ENCODE peak calls at places on chromosome 1, in five cellular contexts. R is fibroblast of mammary gland, P is A549, B is body of pancreas, G is adrenal gland. J is an unnamed sample.

GRCh38 chr1:84617349-84617748 is 43.1 kb upstream of the CTBS start:
- DNase-seq in G (no peak), R (no peak), B (no peak), P (no peak), J (no peak)

GRCh38 chr1:166133276-166133841 is 33.4 kb downstream of the FAM78B start:
- DNase-seq in G (no peak), B (no peak), P (peak), R (peak), J (no peak)

GRCh38 chr1:63557365-63557987 is 34.2 kb downstream of the EFCAB7 start:
- DNase-seq in R (peak), B (peak), G (peak), P (peak), J (no peak)

GRCh38 chr1:30232288-30232899 is 491.0 kb downstream of the MATN1 start:
- DNase-seq in G (no peak), P (peak), B (no peak), R (peak), J (no peak)

GRCh38 chr1:114259517-114260160 is 106.0 kb upstream of the SYT6 start:
- DNase-seq in G (no peak), B (no peak), R (no peak), P (no peak), J (no peak)

GRCh38 chr1:20479840-20480239 is 6.2 kb downstream of the CAMK2N1 start:
- DNase-seq in R (no peak), G (no peak), P (no peak), B (no peak), J (no peak)

GRCh38 chr1:101051688-101052638 is 26.4 kb upstream of the DPH5 start:
- DNase-seq in G (no peak), R (no peak), P (no peak), B (no peak), J (no peak)

GRCh38 chr1:21507511-21508270 is 1.5 kb upstream of the ALPL start:
- DNase-seq in G (no peak), P (no peak), R (no peak), B (no peak), J (no peak)

GRCh38 chr1:51768971-51769601 is 109.4 kb downstream of the NRDC start:
- DNase-seq in R (peak), G (no peak), B (peak), P (peak), J (no peak)

GRCh38 chr1:183873642-183874041 is 68.7 kb downstream of the RGL1 start:
- DNase-seq in G (no peak), R (no peak), B (no peak), P (no peak), J (no peak)

GRCh38 chr1:244862354-244862698 is 2.0 kb downstream of the HNRNPU start:
- DNase-seq in B (no peak), G (no peak), R (peak), P (peak), J (no peak)

GRCh38 chr1:47997289-47998200 is at the start of gene TRABD2B:
- DNase-seq in B (peak), G (peak), R (peak), P (peak), J (peak)

GRCh38 chr1:54136963-54137531 is 15.8 kb downstream of the CDCP2 start:
- DNase-seq in R (no peak), B (no peak), P (no peak), G (no peak), J (no peak)

GRCh38 chr1:223460566-223461189 is 67.5 kb downstream of the CCDC185 start:
- DNase-seq in G (no peak), P (no peak), R (no peak), B (no peak), J (no peak)

GRCh38 chr1:72845342-72845741 is 563.0 kb upstream of the NEGR1 start:
- DNase-seq in P (peak), R (peak), G (no peak), B (no peak), J (no peak)

DNA sequence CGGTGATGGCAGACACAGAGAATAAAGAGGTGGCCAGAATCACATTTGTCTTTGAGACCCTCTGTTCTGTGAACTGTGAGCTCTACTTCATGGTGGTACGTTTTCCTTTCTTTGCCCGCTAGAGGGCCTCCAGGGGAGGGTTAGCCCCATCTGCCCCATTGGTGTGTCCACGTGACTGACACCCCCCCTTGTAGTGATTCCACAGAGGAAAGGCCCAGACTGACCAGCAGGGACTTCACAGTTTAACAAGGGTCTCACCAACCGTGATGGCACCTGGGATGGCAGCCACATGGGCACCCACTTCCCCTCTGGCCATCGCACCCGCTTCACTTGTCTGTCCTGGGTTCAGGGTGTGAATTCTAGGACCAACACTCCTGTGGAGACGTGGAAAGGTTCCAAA is 22.3 kb upstream of the SARS1 start:
- DNase-seq in R (no peak), B (no peak), P (no peak), G (no peak), J (no peak)
- TF ChIP-seq CTCF in R (peak), B (no peak), P (no peak), G (peak), J (peak)

GRCh38 chr1:246566128-246566807 is at the start of the genes CNST and TFB2M:
- DNase-seq in G (peak), R (peak), P (peak), B (peak), J (peak)
- TF ChIP-seq CTCF in G (no peak), R (no peak), P (no peak), B (no peak), J (no peak)

GRCh38 chr1:111045033-111045722 is 81.5 kb upstream of the LRIF1 start:
- DNase-seq in G (no peak), B (peak), R (no peak), P (no peak), J (no peak)
- TF ChIP-seq CTCF in G (no peak), B (no peak), R (no peak), P (no peak), J (no peak)

DNA sequence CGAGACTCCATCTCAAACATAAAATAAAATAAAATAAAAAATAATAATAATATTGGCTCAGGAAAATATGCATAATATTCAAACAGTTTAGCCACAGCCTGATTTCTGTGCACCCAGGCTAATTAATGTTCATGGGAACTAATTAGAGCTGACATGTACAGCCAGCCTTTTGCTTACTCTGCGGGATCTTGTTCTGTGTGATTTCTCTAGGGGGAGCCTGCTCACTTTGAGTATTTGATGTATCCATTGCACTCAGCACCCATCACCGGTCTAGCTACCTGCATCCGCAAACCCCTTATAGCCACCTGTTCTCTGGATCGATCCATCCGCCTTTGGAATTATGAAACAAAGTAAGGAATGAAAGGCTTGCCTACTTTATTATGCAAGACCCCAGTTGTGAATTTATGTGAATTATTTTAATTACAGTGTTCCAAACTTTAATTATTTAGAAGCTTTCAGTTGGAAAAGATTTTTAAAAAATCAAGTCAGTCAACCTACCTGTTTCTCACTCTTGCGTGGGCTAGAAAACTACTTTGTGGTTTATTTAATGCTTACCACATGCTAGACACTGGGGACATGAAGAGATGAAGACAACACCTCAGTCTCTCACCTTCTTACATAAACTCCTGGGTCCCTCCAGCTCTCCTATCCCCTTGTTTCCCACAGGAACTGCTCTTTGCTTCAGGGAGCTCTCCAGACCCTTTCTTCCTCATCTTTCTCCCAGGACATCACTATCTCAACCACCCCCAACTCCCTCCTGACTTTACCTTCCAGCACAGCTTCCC is 25.4 kb downstream of the CFAP57 start:
- DNase-seq in B (no peak), P (no peak), G (no peak), R (no peak), J (no peak)
- TF ChIP-seq CTCF in B (no peak), P (no peak), G (no peak), R (no peak), J (no peak)

DNA sequence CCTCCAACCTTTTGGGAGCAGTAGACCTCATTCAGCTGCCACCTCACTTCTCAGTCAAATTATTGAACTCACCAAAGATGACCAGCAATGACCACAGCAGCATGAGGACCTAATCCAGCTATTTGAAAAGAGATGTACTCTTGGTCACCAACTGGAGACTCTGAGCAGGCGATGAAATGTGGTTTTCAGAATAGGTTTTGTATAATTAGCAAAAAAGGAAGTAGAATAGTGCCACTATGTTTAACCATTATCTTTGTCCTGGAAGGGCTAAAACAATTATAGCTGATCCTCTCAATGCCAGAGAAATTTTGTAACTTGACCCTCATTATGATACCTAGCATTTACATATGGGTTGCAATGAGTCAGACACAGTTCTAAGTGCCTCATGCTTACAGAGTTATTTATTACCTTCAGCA is at the start of gene FCRL2:
- DNase-seq in R (no peak), G (no peak), B (no peak), P (no peak), J (no peak)
- TF ChIP-seq CTCF in R (no peak), G (no peak), B (no peak), P (no peak), J (no peak)

DNA sequence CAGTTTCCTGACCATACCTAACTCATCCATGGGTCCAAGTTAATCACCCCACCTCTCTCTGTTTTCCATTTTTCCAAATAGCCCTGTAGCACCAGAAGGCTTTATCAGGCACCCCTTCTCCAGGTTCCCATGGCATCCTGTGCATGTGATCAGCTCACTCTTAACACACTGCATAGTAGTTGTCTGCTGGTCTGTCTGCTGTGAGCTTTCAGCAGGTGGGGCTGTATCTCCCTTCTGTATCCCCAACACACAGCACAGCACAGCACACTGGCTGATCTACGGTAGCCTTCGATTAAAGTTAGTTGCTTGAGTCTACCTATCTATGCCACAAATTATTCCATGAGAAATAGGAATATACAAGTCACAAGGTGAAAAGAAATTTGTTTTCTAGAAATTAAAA is 54.3 kb upstream of the C1orf198 start:
- DNase-seq in B (no peak), G (no peak), R (peak), P (no peak), J (no peak)
- TF ChIP-seq CTCF in B (no peak), G (no peak), R (no peak), P (no peak), J (no peak)

GRCh38 chr1:229254910-229255541 is 15.9 kb upstream of the RAB4A start:
- DNase-seq in G (no peak), P (peak), B (no peak), R (peak), J (no peak)
- TF ChIP-seq CTCF in G (peak), P (peak), B (peak), R (peak), J (peak)